ENCODE peak calls at places on chromosomes 5 and 9, in four cellular contexts. K is fibroblast of lung, D is dorsolateral prefrontal cortex, A is Peyer's patch. U is an unnamed sample.

GRCh38 chr5:14164164-14164720 is 21.1 kb downstream of the TRIO start:
- DNase-seq in K (no peak), D (no peak), A (no peak), U (no peak)

GRCh38 chr9:109574061-109574882 is 76.2 kb upstream of the PTPN3 start:
- DNase-seq in A (no peak), K (peak), D (no peak), U (no peak)

GRCh38 chr5:5264727-5265126 is 124.6 kb downstream of the ADAMTS16 start:
- DNase-seq in A (no peak), D (no peak), K (no peak), U (no peak)

GRCh38 chr5:139817970-139818369 is 22.4 kb downstream of the PSD2 start:
- DNase-seq in A (no peak), D (peak), K (no peak), U (no peak)

GRCh38 chr5:114191441-114191840 is 170.4 kb upstream of the KCNN2 start:
- DNase-seq in A (no peak), D (no peak), K (no peak), U (no peak)

GRCh38 chr5:151138114-151138513 is 19.5 kb downstream of the ANXA6 start:
- DNase-seq in K (no peak), A (no peak), D (no peak), U (no peak)

GRCh38 chr5:31496301-31496700 is 35.6 kb downstream of the DROSHA start:
- DNase-seq in A (no peak), D (no peak), K (no peak), U (no peak)

GRCh38 chr9:78365979-78366697 is 69.2 kb downstream of the PSAT1 start:
- DNase-seq in A (no peak), K (no peak), D (no peak), U (no peak)

GRCh38 chr5:113181853-113182490 is 205.4 kb downstream of the DCP2 start:
- DNase-seq in K (no peak), D (no peak), A (no peak), U (no peak)

GRCh38 chr5:40578501-40579451 is 100.9 kb upstream of the PTGER4 start:
- DNase-seq in D (no peak), A (no peak), K (peak), U (no peak)

GRCh38 chr5:133384120-133384855 is 228.1 kb downstream of the FSTL4 start:
- DNase-seq in K (no peak), D (no peak), A (peak), U (no peak)

GRCh38 chr9:14346301-14346721 is 32.4 kb upstream of the NFIB start:
- DNase-seq in K (no peak), D (peak), A (no peak), U (no peak)

GRCh38 chr5:14444988-14445387 is 136.6 kb upstream of the OTULINL start:
- DNase-seq in A (no peak), K (peak), D (no peak), U (no peak)

GRCh38 chr5:41951224-41951623 is 26.1 kb downstream of the FBXO4 start:
- DNase-seq in K (no peak), A (no peak), D (no peak), U (no peak)

GRCh38 chr9:95993342-95993741 is 117.9 kb downstream of the ERCC6L2 start:
- DNase-seq in A (no peak), K (no peak), D (no peak), U (no peak)

GRCh38 chr5:124000558-124000957 is 488.6 kb downstream of the CSNK1G3 start:
- DNase-seq in A (no peak), K (no peak), D (no peak), U (no peak)

GRCh38 chr9:8766096-8766495 is 966.5 kb upstream of the DMAC1 start:
- DNase-seq in D (no peak), K (peak), A (no peak), U (no peak)

GRCh38 chr5:176609724-176610429 is at the start of gene GPRIN1:
- DNase-seq in A (peak), D (peak), K (peak), U (no peak)

GRCh38 chr5:139747583-139748504 is 47.8 kb upstream of the PSD2 start:
- DNase-seq in D (peak), A (peak), K (peak), U (peak)

GRCh38 chr5:109161914-109162683 is 247.7 kb downstream of the PJA2 start:
- DNase-seq in K (no peak), D (no peak), A (no peak), U (no peak)

GRCh38 chr5:66306105-66306843 is 162.2 kb downstream of the SREK1 start:
- DNase-seq in D (peak), A (peak), K (peak), U (peak)

GRCh38 chr9:81682797-81683196 is 6.5 kb downstream of the TLE1 start:
- DNase-seq in D (no peak), K (peak), A (no peak), U (no peak)
- H3K27ac ChIP-seq in D (no peak), K (no peak), A (no peak), U (no peak)

GRCh38 chr9:34382054-34382453 is 5.4 kb upstream of the MYORG start:
- DNase-seq in D (no peak), K (no peak), A (no peak), U (no peak)

GRCh38 chr9:34381323-34381722 is 4.6 kb upstream of the MYORG start:
- DNase-seq in K (no peak), A (peak), D (peak), U (no peak)

GRCh38 chr9:34380034-34380510 is 3.4 kb upstream of the MYORG start:
- DNase-seq in D (no peak), K (no peak), A (no peak), U (no peak)

GRCh38 chr9:34379334-34380033 is 2.8 kb upstream of the MYORG start:
- DNase-seq in D (peak), K (peak), A (peak), U (peak)

DNA sequence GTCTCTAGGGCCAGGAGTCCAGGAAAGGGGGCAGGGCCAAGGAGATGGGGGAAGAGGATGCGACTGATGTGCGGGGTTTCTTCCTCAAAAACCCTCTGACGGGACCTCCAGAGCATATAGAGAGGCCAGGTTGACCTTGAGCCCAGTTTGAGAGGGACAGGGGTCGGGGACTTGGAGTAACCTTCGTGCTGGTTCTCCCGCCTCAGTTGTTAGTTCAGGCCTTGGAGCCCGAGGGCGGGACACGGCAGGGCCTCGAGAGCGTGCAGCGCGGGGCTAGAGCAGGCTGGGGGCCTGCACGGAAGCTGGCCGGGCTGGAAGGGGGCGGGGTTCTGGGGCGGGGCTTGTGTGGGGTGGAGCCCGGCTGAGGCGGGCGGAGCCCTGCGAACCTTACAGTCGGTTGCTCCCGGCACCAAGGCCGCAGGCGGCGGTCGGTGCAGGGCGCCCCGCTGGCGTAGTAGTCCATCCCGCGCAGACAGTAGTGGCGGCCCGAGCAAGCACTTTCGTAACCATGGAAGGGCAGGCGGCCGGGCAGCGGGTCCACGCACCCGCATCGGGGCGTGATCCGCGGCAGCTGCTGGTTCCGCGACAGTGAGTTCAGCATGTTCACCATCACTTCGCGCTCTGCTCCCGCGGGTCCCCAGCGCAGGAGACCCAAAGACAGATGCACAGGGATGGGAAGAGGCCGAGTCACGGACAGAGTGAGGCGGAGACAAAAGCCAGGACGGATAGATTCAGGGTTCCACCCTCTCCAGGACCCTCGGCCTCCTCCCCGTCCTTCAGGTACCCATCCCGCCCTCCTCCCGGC is 4.0 kb upstream of the MYORG start:
- DNase-seq in D (peak), A (peak), K (peak), U (no peak)
- H3K27ac ChIP-seq in D (peak), A (peak), K (no peak), U (no peak)

GRCh38 chr9:70042461-70043215 is 1.0 kb upstream of the MAMDC2 start:
- DNase-seq in A (no peak), K (no peak), D (no peak), U (no peak)

GRCh38 chr9:70045452-70045851 is 1.8 kb downstream of the MAMDC2 start:
- DNase-seq in K (no peak), D (no peak), A (no peak), U (no peak)

GRCh38 chr9:70043285-70043684 is 363 bp upstream of the MAMDC2 start:
- DNase-seq in D (no peak), A (no peak), K (peak), U (no peak)

GRCh38 chr9:70044450-70045307 is 1.0 kb downstream of the MAMDC2 start:
- DNase-seq in K (peak), A (no peak), D (peak), U (no peak)

GRCh38 chr9:70043689-70044449 is at the start of gene MAMDC2:
- DNase-seq in A (peak), K (peak), D (peak), U (peak)
- H3K27ac ChIP-seq in A (peak), K (no peak), D (peak), U (peak)

DNA sequence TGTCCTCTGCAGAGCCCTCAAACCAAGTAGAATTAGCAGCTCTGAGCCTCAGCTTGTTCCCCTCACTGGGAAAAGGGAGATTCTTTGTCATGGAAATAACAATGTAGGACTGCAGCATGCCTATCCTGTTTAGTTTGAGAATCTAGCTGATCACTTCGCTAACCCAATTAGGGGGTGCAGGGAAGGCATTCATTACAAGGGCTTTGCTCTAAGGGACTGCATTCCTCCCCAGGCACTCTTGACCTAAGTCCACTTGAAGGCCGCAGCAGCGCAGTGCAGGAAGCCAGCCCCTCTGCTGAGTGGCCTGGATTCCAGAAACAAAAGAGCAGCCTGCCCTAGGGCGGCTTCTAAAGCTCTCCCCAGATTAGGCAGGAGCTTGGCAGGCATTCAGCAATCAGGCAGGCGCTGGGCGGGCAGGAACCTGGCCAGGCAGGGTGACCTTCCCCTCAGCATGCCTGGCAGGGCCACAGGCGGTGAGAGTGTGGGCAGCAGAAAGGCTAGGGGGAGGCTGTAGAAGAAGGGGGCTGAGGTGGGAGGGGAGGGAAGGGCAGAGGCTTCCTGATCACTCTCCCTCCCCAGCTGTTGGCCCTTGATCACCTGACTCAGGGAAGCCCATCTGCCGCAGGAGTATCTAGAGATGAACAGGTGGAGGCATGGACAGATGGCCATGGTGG is 24.8 kb downstream of the CCNJL start:
- DNase-seq in D (peak), A (peak), K (peak), U (peak)
- H3K27ac ChIP-seq in D (no peak), A (peak), K (no peak), U (peak)